ENCODE peak calls at places on chromosomes 5 and 9, in ten cellular contexts. Q, S, Y, N, H, Z, K, M, T and G are unnamed samples.

GRCh38 chr5:54326662-54327145 is 16.3 kb upstream of the ARL15 start:
- DNase-seq in Q (no peak), S (no peak), Y (no peak), N (no peak), H (no peak), Z (no peak), K (no peak), M (no peak), T (no peak), G (no peak)

GRCh38 chr5:54988817-54989216 is 3.4 kb upstream of the ESM1 start:
- DNase-seq in Q (no peak), S (no peak), Y (no peak), N (no peak), H (no peak), Z (no peak), K (no peak), M (no peak), T (no peak), G (no peak)

GRCh38 chr5:140238756-140239155 is 63.8 kb downstream of the CYSTM1 start:
- DNase-seq in Q (no peak), S (no peak), Y (no peak), N (no peak), H (no peak), Z (no peak), K (no peak), M (no peak), T (no peak), G (no peak)

GRCh38 chr5:32651638-32652037 is 59.5 kb upstream of the NPR3 start:
- DNase-seq in Q (no peak), S (no peak), Y (no peak), N (no peak), H (no peak), Z (no peak), K (no peak), M (no peak), T (no peak), G (no peak)

GRCh38 chr9:33250458-33250995 is 10.6 kb downstream of the SPINK4 start:
- DNase-seq in Q (no peak), S (no peak), Y (no peak), N (peak), H (no peak), Z (no peak), K (no peak), M (peak), T (peak), G (no peak)

GRCh38 chr9:89367281-89367680 is 49.0 kb downstream of the SECISBP2 start:
- DNase-seq in Q (no peak), S (no peak), Y (no peak), N (no peak), H (no peak), Z (no peak), K (no peak), M (no peak), T (no peak), G (no peak)

GRCh38 chr5:4229866-4230265 is 634.2 kb downstream of the IRX1 start:
- DNase-seq in Q (no peak), S (no peak), Y (no peak), N (no peak), H (no peak), Z (no peak), K (no peak), M (no peak), T (no peak), G (no peak)

GRCh38 chr5:119344231-119344630 is 11.6 kb upstream of the TNFAIP8 start:
- DNase-seq in Q (no peak), S (no peak), Y (no peak), N (no peak), H (no peak), Z (no peak), K (no peak), M (no peak), T (no peak), G (no peak)

GRCh38 chr9:78239506-78239905 is 3.6 kb downstream of the CEP78 start:
- DNase-seq in Q (no peak), S (no peak), Y (no peak), N (no peak), H (peak), Z (no peak), K (no peak), M (no peak), T (peak), G (no peak)

GRCh38 chr9:89249001-89249400 is 62.0 kb upstream of the CKS2 start:
- DNase-seq in Q (no peak), S (no peak), Y (no peak), N (no peak), H (no peak), Z (no peak), K (no peak), M (no peak), T (no peak), G (no peak)

GRCh38 chr5:1185652-1186350 is 15.6 kb upstream of the SLC6A19 start:
- DNase-seq in Q (peak), S (no peak), Y (no peak), N (no peak), H (no peak), Z (no peak), K (no peak), M (no peak), T (no peak), G (no peak)

GRCh38 chr5:177384134-177384533 is at the start of gene SLC34A1:
- DNase-seq in Q (no peak), S (no peak), Y (no peak), N (no peak), H (no peak), Z (no peak), K (no peak), M (no peak), T (no peak), G (no peak)

GRCh38 chr9:557601-558201 is 283.8 kb upstream of the DMRT1 start:
- DNase-seq in Q (no peak), S (no peak), Y (no peak), N (no peak), H (peak), Z (no peak), K (no peak), M (peak), T (peak), G (no peak)

GRCh38 chr9:120909904-120910303 is 16.7 kb downstream of the TRAF1 start:
- DNase-seq in Q (no peak), S (no peak), Y (no peak), N (no peak), H (no peak), Z (no peak), K (no peak), M (no peak), T (peak), G (no peak)

GRCh38 chr5:95806687-95807086 is 15.8 kb downstream of the GLRX start:
- DNase-seq in Q (no peak), S (no peak), Y (no peak), N (no peak), H (no peak), Z (no peak), K (no peak), M (no peak), T (no peak), G (no peak)

GRCh38 chr9:35939851-35940250 is 18.1 kb downstream of the OR2S2 start:
- DNase-seq in Q (no peak), S (no peak), Y (no peak), N (no peak), H (no peak), Z (no peak), K (no peak), M (no peak), T (no peak), G (no peak)

GRCh38 chr9:96121162-96121561 is 180.8 kb downstream of the HSD17B3 start:
- DNase-seq in Q (no peak), S (no peak), Y (no peak), N (no peak), H (no peak), Z (no peak), K (no peak), M (no peak), T (no peak), G (no peak)

GRCh38 chr9:121295662-121296191 is 27.8 kb downstream of the GSN start:
- DNase-seq in Q (no peak), S (no peak), Y (no peak), N (no peak), H (no peak), Z (no peak), K (no peak), M (no peak), T (no peak), G (no peak)

GRCh38 chr5:54296386-54296785 is 14.0 kb downstream of the ARL15 start:
- DNase-seq in Q (no peak), S (no peak), Y (no peak), N (no peak), H (no peak), Z (no peak), K (no peak), M (no peak), T (no peak), G (no peak)

GRCh38 chr9:34267660-34268059 is 61.4 kb downstream of the KIF24 start:
- DNase-seq in Q (no peak), S (no peak), Y (no peak), N (no peak), H (no peak), Z (no peak), K (no peak), M (no peak), T (no peak), G (no peak)

GRCh38 chr5:121967187-121967586 is 5.4 kb downstream of the SRFBP1 start:
- DNase-seq in Q (no peak), S (no peak), Y (no peak), N (no peak), H (peak), Z (no peak), K (no peak), M (peak), T (no peak), G (no peak)

GRCh38 chr5:150517272-150518152 is 9.6 kb downstream of the NDST1 start:
- DNase-seq in Q (peak), S (no peak), Y (no peak), N (peak), H (peak), Z (no peak), K (no peak), M (peak), T (peak), G (no peak)

GRCh38 chr5:20276061-20276958 is 288.3 kb upstream of the CDH18 start:
- DNase-seq in Q (no peak), S (no peak), Y (no peak), N (no peak), H (peak), Z (no peak), K (no peak), M (peak), T (peak), G (no peak)

GRCh38 chr5:139752506-139753350 is 42.9 kb upstream of the PSD2 start:
- DNase-seq in Q (no peak), S (no peak), Y (no peak), N (no peak), H (no peak), Z (no peak), K (no peak), M (no peak), T (no peak), G (no peak)

GRCh38 chr9:114370985-114371335 is 16.8 kb downstream of the AKNA start:
- DNase-seq in Q (no peak), S (no peak), Y (no peak), N (no peak), H (no peak), Z (no peak), K (no peak), M (no peak), T (no peak), G (no peak)

GRCh38 chr5:106376522-106376921 is 1294.2 kb downstream of the EFNA5 start:
- DNase-seq in Q (no peak), S (no peak), Y (no peak), N (no peak), H (no peak), Z (no peak), K (no peak), M (no peak), T (peak), G (no peak)

GRCh38 chr9:134944351-134944802 is 26.7 kb upstream of the FCN1 start:
- DNase-seq in Q (no peak), S (no peak), Y (no peak), N (no peak), H (no peak), Z (no peak), K (no peak), M (peak), T (no peak), G (no peak)

GRCh38 chr9:2583308-2584013 is 38.1 kb upstream of the VLDLR start:
- DNase-seq in Q (peak), S (no peak), Y (peak), N (no peak), H (no peak), Z (no peak), K (no peak), M (no peak), T (peak), G (no peak)

GRCh38 chr9:134533850-134534585 is 107.6 kb upstream of the COL5A1 start:
- DNase-seq in Q (peak), S (no peak), Y (no peak), N (no peak), H (no peak), Z (no peak), K (no peak), M (no peak), T (no peak), G (no peak)

GRCh38 chr5:126984632-126985031 is 45.7 kb downstream of the MARCHF3 start:
- DNase-seq in Q (no peak), S (no peak), Y (no peak), N (no peak), H (no peak), Z (no peak), K (no peak), M (no peak), T (no peak), G (no peak)

GRCh38 chr9:133049043-133049442 is 12.7 kb upstream of the CEL start:
- DNase-seq in Q (no peak), S (no peak), Y (no peak), N (no peak), H (no peak), Z (no peak), K (no peak), M (no peak), T (no peak), G (no peak)

GRCh38 chr9:21381752-21382339 is 3.4 kb downstream of the IFNA2 start:
- DNase-seq in Q (no peak), S (no peak), Y (no peak), N (no peak), H (peak), Z (peak), K (no peak), M (no peak), T (no peak), G (peak)

GRCh38 chr5:127934791-127935256 is 148.7 kb upstream of the SLC12A2 start:
- DNase-seq in Q (no peak), S (no peak), Y (no peak), N (no peak), H (peak), Z (no peak), K (peak), M (peak), T (peak), G (no peak)

GRCh38 chr5:95620030-95620869 is at the start of gene GPR150:
- DNase-seq in Q (peak), S (peak), Y (peak), N (no peak), H (peak), Z (no peak), K (no peak), M (peak), T (peak), G (peak)

GRCh38 chr5:38369692-38370091 is 111.3 kb downstream of the EGFLAM start:
- DNase-seq in Q (no peak), S (no peak), Y (no peak), N (peak), H (no peak), Z (no peak), K (no peak), M (no peak), T (no peak), G (no peak)

GRCh38 chr9:72292874-72293607 is 72.0 kb downstream of the ZFAND5 start:
- DNase-seq in Q (no peak), S (no peak), Y (no peak), N (no peak), H (peak), Z (no peak), K (no peak), M (peak), T (peak), G (no peak)
- TF ChIP-seq CTCF in Q (no peak), S (no peak), Y (no peak), N (no peak), H (no peak), Z (no peak), K (no peak), M (no peak), T (no peak), G (no peak)

DNA sequence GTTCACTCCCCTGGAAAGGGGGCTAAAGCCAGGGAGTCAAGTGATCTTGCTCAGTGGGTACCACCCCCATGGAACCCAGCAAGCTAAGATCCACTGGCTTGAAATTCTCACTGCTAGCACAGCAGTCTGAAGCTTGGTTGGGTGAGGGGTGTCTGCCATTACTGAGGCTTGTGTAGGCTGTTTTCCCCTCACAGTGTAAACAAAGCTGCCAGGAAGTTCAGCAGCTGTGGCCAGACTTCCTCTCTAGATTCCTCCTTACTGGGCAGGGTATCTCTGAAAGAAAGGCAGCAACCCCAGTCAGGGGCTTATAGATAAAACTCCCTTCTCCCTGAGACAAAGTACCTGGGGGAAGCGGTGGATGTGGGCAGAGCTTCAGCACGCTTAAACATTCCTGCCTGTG is 17.1 kb upstream of the EPB41L4A start:
- DNase-seq in Q (no peak), S (no peak), Y (no peak), N (no peak), H (no peak), Z (no peak), K (no peak), M (no peak), T (no peak), G (no peak)
- H3K4me3 ChIP-seq in Q (no peak), S (no peak), Y (no peak), N (no peak), H (no peak), Z (no peak), K (no peak), M (no peak), T (no peak), G (no peak)

GRCh38 chr9:106981396-106982287 is 118.7 kb downstream of the ZNF462 start:
- DNase-seq in Q (no peak), S (no peak), Y (no peak), N (no peak), H (no peak), Z (peak), K (no peak), M (no peak), T (no peak), G (peak)

GRCh38 chr9:106970976-106971457 is 108.1 kb downstream of the ZNF462 start:
- DNase-seq in Q (no peak), S (no peak), Y (no peak), N (no peak), H (no peak), Z (no peak), K (no peak), M (no peak), T (no peak), G (no peak)

GRCh38 chr9:106974341-106974740 is 111.4 kb downstream of the ZNF462 start:
- DNase-seq in Q (no peak), S (no peak), Y (no peak), N (no peak), H (no peak), Z (no peak), K (no peak), M (no peak), T (no peak), G (no peak)

GRCh38 chr9:106980551-106981101 is 117.7 kb downstream of the ZNF462 start:
- DNase-seq in Q (no peak), S (no peak), Y (no peak), N (no peak), H (no peak), Z (peak), K (no peak), M (peak), T (no peak), G (no peak)

GRCh38 chr9:106976772-106977171 is 113.8 kb downstream of the ZNF462 start:
- DNase-seq in Q (no peak), S (no peak), Y (no peak), N (no peak), H (no peak), Z (no peak), K (no peak), M (no peak), T (no peak), G (no peak)
- TF ChIP-seq CTCF in Q (no peak), S (no peak), Y (no peak), N (no peak), H (no peak), Z (peak), K (no peak), M (no peak), T (no peak), G (peak)

GRCh38 chr9:83013261-83013610 is 49.7 kb downstream of the RASEF start:
- DNase-seq in Q (no peak), S (no peak), Y (no peak), N (no peak), H (peak), Z (no peak), K (no peak), M (no peak), T (no peak), G (no peak)

GRCh38 chr9:83012578-83013260 is 50.2 kb downstream of the RASEF start:
- DNase-seq in Q (no peak), S (no peak), Y (no peak), N (no peak), H (no peak), Z (no peak), K (no peak), M (no peak), T (no peak), G (no peak)

GRCh38 chr9:83012160-83012559 is 50.8 kb downstream of the RASEF start:
- DNase-seq in Q (no peak), S (no peak), Y (no peak), N (no peak), H (no peak), Z (no peak), K (no peak), M (no peak), T (no peak), G (no peak)

GRCh38 chr9:83013867-83014605 is 48.9 kb downstream of the RASEF start:
- DNase-seq in Q (no peak), S (no peak), Y (no peak), N (no peak), H (no peak), Z (no peak), K (no peak), M (no peak), T (peak), G (no peak)

DNA sequence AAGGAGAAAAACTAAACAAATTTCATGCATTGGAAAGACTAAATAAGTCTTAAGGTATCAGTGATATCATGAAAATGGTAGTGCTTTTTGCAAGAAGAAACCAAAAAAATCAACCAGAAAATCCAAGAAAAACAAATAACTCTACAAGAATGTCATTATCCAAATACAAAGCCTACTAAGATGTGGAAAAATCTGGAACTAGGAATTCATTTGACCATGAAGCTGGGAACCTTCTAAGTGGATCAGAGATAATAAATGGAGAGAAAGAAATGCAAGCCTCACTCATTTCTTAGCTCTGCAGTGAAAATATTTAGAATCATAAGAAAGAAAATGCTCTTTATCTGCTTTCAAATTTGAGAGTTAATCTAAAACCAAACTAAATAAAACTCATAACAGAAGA is 51.3 kb downstream of the RASEF start:
- DNase-seq in Q (no peak), S (no peak), Y (no peak), N (no peak), H (no peak), Z (no peak), K (no peak), M (no peak), T (no peak), G (no peak)
- H3K4me3 ChIP-seq in Q (no peak), S (no peak), Y (no peak), N (no peak), H (no peak), Z (no peak), K (no peak), M (no peak), T (no peak), G (no peak)

DNA sequence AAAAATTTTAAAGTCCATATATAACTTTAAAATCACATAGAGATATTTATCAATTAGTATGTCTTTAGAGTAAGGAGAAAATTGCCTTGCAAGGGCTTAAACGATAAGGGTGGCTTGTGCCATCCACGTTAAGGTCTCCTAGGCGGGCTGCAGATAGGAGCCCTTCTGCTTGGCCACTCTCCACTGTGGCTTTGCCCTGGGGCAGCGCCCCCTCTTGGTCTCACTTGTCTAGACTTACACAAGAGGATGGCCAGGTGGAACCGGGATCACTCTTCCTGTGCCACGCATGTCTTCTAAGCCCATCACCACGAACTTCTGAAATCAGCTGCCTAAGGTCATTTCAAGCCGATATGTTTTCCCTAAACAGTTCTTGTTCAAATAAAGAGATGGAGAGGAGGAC is 2.9 kb downstream of the FPGS start:
- DNase-seq in Q (no peak), S (no peak), Y (no peak), N (no peak), H (peak), Z (no peak), K (peak), M (peak), T (no peak), G (no peak)
- TF ChIP-seq CTCF in Q (peak), S (peak), Y (peak), N (peak), H (peak), Z (peak), K (peak), M (peak), T (peak), G (peak)

DNA sequence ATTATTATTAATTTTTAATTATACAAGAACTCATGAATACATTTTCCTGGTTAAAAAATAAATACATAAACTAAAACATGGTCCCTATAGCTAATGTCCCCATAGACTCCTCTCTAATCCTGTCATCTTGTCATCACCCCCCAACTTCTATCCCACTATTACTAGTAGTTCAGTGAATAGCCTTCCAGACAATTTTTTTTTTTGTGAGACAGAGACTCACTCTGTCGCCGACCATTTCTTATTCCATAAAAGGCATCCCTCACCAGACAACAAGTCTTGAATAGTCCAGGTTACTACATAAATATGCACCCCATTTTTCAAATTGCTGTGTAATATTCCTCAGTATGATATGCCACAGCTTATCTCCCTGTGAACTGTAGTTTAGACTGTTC is 6.5 kb upstream of the ABLIM3 start:
- DNase-seq in Q (no peak), S (no peak), Y (no peak), N (no peak), H (no peak), Z (no peak), K (no peak), M (no peak), T (peak), G (no peak)
- H3K4me3 ChIP-seq in Q (no peak), S (no peak), Y (no peak), N (no peak), H (no peak), Z (no peak), K (no peak), M (no peak), T (no peak), G (no peak)